ENCODE peak calls at places on chromosomes 16 and 17, in ten cellular contexts. One of them, this sample, is unnamed.

GRCh38 chr17:79761894-79762570 is 15.9 kb upstream of the CBX2 start:
- DNase-seq in kidney tubule cell: no peak
- DNase-seq in stromal cell of bone marrow: no peak
- DNase-seq in activated CD4-positive, CD25-positive, alpha-beta regulatory T cell: no peak
- DNase-seq in cerebellum: no peak
- DNase-seq in GM12891: no peak
- DNase-seq in COR-L47: no peak
- DNase-seq in A172: no peak
- DNase-seq in tibial artery: no peak
- DNase-seq in fibroblast of lung: no peak
- DNase-seq in this sample: no peak

GRCh38 chr17:40028595-40028994 is 13.4 kb downstream of the CSF3 start:
- DNase-seq in kidney tubule cell: no peak
- DNase-seq in stromal cell of bone marrow: no peak
- DNase-seq in activated CD4-positive, CD25-positive, alpha-beta regulatory T cell: no peak
- DNase-seq in cerebellum: no peak
- DNase-seq in GM12891: no peak
- DNase-seq in COR-L47: no peak
- DNase-seq in A172: no peak
- DNase-seq in tibial artery: no peak
- DNase-seq in fibroblast of lung: no peak
- DNase-seq in this sample: no peak

GRCh38 chr16:57622361-57623250 is 5.8 kb upstream of the ADGRG1 start:
- DNase-seq in kidney tubule cell: peak
- DNase-seq in stromal cell of bone marrow: no peak
- DNase-seq in activated CD4-positive, CD25-positive, alpha-beta regulatory T cell: no peak
- DNase-seq in cerebellum: no peak
- DNase-seq in GM12891: no peak
- DNase-seq in COR-L47: no peak
- DNase-seq in A172: no peak
- DNase-seq in tibial artery: no peak
- DNase-seq in fibroblast of lung: no peak
- DNase-seq in this sample: no peak

GRCh38 chr17:7217113-7217987 is 2.3 kb downstream of the DLG4 start:
- DNase-seq in kidney tubule cell: peak
- DNase-seq in stromal cell of bone marrow: peak
- DNase-seq in activated CD4-positive, CD25-positive, alpha-beta regulatory T cell: no peak
- DNase-seq in cerebellum: peak
- DNase-seq in GM12891: no peak
- DNase-seq in COR-L47: peak
- DNase-seq in A172: peak
- DNase-seq in tibial artery: no peak
- DNase-seq in fibroblast of lung: peak
- DNase-seq in this sample: peak

GRCh38 chr16:73063284-73063733 is 15.4 kb upstream of the ZFHX3 start:
- DNase-seq in kidney tubule cell: no peak
- DNase-seq in stromal cell of bone marrow: no peak
- DNase-seq in activated CD4-positive, CD25-positive, alpha-beta regulatory T cell: no peak
- DNase-seq in cerebellum: no peak
- DNase-seq in GM12891: no peak
- DNase-seq in COR-L47: no peak
- DNase-seq in A172: no peak
- DNase-seq in tibial artery: no peak
- DNase-seq in fibroblast of lung: peak
- DNase-seq in this sample: no peak

GRCh38 chr17:82866521-82867214 is 26.8 kb upstream of the ZNF750 start:
- DNase-seq in kidney tubule cell: peak
- DNase-seq in stromal cell of bone marrow: peak
- DNase-seq in activated CD4-positive, CD25-positive, alpha-beta regulatory T cell: no peak
- DNase-seq in cerebellum: no peak
- DNase-seq in GM12891: no peak
- DNase-seq in COR-L47: peak
- DNase-seq in A172: peak
- DNase-seq in tibial artery: no peak
- DNase-seq in fibroblast of lung: peak
- DNase-seq in this sample: no peak

GRCh38 chr17:58702045-58702476 is 9.7 kb downstream of the RAD51C start:
- DNase-seq in kidney tubule cell: no peak
- DNase-seq in stromal cell of bone marrow: no peak
- DNase-seq in activated CD4-positive, CD25-positive, alpha-beta regulatory T cell: no peak
- DNase-seq in cerebellum: no peak
- DNase-seq in GM12891: no peak
- DNase-seq in COR-L47: no peak
- DNase-seq in A172: no peak
- DNase-seq in tibial artery: no peak
- DNase-seq in fibroblast of lung: no peak
- DNase-seq in this sample: no peak

GRCh38 chr17:76005263-76006149 is 4.9 kb downstream of the CDK3 start:
- DNase-seq in kidney tubule cell: peak
- DNase-seq in stromal cell of bone marrow: peak
- DNase-seq in activated CD4-positive, CD25-positive, alpha-beta regulatory T cell: peak
- DNase-seq in cerebellum: peak
- DNase-seq in GM12891: peak
- DNase-seq in COR-L47: peak
- DNase-seq in A172: peak
- DNase-seq in tibial artery: peak
- DNase-seq in fibroblast of lung: peak
- DNase-seq in this sample: peak

GRCh38 chr16:80233097-80233835 is 307.5 kb upstream of the DYNLRB2 start:
- DNase-seq in kidney tubule cell: peak
- DNase-seq in stromal cell of bone marrow: no peak
- DNase-seq in activated CD4-positive, CD25-positive, alpha-beta regulatory T cell: no peak
- DNase-seq in cerebellum: no peak
- DNase-seq in GM12891: no peak
- DNase-seq in COR-L47: no peak
- DNase-seq in A172: peak
- DNase-seq in tibial artery: no peak
- DNase-seq in fibroblast of lung: peak
- DNase-seq in this sample: no peak

GRCh38 chr16:30662449-30662848 is 4.2 kb downstream of the FBRS start:
- DNase-seq in kidney tubule cell: no peak
- DNase-seq in stromal cell of bone marrow: no peak
- DNase-seq in activated CD4-positive, CD25-positive, alpha-beta regulatory T cell: no peak
- DNase-seq in cerebellum: no peak
- DNase-seq in GM12891: no peak
- DNase-seq in COR-L47: no peak
- DNase-seq in A172: no peak
- DNase-seq in tibial artery: no peak
- DNase-seq in fibroblast of lung: no peak
- DNase-seq in this sample: no peak

GRCh38 chr16:25403852-25404251 is 146.2 kb upstream of the ZKSCAN2 start:
- DNase-seq in kidney tubule cell: no peak
- DNase-seq in stromal cell of bone marrow: no peak
- DNase-seq in activated CD4-positive, CD25-positive, alpha-beta regulatory T cell: no peak
- DNase-seq in cerebellum: no peak
- DNase-seq in GM12891: no peak
- DNase-seq in COR-L47: no peak
- DNase-seq in A172: no peak
- DNase-seq in tibial artery: no peak
- DNase-seq in fibroblast of lung: no peak
- DNase-seq in this sample: no peak

GRCh38 chr16:88287219-88287618 is 95.5 kb upstream of the ZNF469 start:
- DNase-seq in kidney tubule cell: peak
- DNase-seq in stromal cell of bone marrow: no peak
- DNase-seq in activated CD4-positive, CD25-positive, alpha-beta regulatory T cell: no peak
- DNase-seq in cerebellum: no peak
- DNase-seq in GM12891: no peak
- DNase-seq in COR-L47: no peak
- DNase-seq in A172: peak
- DNase-seq in tibial artery: no peak
- DNase-seq in fibroblast of lung: peak
- DNase-seq in this sample: no peak

GRCh38 chr17:42016411-42016831 is 818 bp downstream of the DNAJC7 start:
- DNase-seq in kidney tubule cell: peak
- DNase-seq in stromal cell of bone marrow: no peak
- DNase-seq in activated CD4-positive, CD25-positive, alpha-beta regulatory T cell: no peak
- DNase-seq in cerebellum: no peak
- DNase-seq in GM12891: no peak
- DNase-seq in COR-L47: no peak
- DNase-seq in A172: no peak
- DNase-seq in tibial artery: no peak
- DNase-seq in fibroblast of lung: peak
- DNase-seq in this sample: no peak

GRCh38 chr16:56637814-56638750 is at the start of gene MT1A:
- DNase-seq in kidney tubule cell: peak
- DNase-seq in stromal cell of bone marrow: no peak
- DNase-seq in activated CD4-positive, CD25-positive, alpha-beta regulatory T cell: no peak
- DNase-seq in cerebellum: peak
- DNase-seq in GM12891: no peak
- DNase-seq in COR-L47: no peak
- DNase-seq in A172: no peak
- DNase-seq in tibial artery: peak
- DNase-seq in fibroblast of lung: peak
- DNase-seq in this sample: no peak

GRCh38 chr17:3026125-3026855 is 37.1 kb downstream of the OR1D5 start:
- DNase-seq in kidney tubule cell: no peak
- DNase-seq in stromal cell of bone marrow: no peak
- DNase-seq in activated CD4-positive, CD25-positive, alpha-beta regulatory T cell: no peak
- DNase-seq in cerebellum: no peak
- DNase-seq in GM12891: no peak
- DNase-seq in COR-L47: no peak
- DNase-seq in A172: no peak
- DNase-seq in tibial artery: peak
- DNase-seq in fibroblast of lung: no peak
- DNase-seq in this sample: no peak

GRCh38 chr17:57490890-57491289 is 234.6 kb downstream of the MSI2 start:
- DNase-seq in kidney tubule cell: no peak
- DNase-seq in stromal cell of bone marrow: no peak
- DNase-seq in activated CD4-positive, CD25-positive, alpha-beta regulatory T cell: no peak
- DNase-seq in cerebellum: peak
- DNase-seq in GM12891: no peak
- DNase-seq in COR-L47: no peak
- DNase-seq in A172: no peak
- DNase-seq in tibial artery: no peak
- DNase-seq in fibroblast of lung: no peak
- DNase-seq in this sample: no peak

GRCh38 chr17:40323731-40324650 is 15.0 kb downstream of the RARA start:
- DNase-seq in kidney tubule cell: no peak
- DNase-seq in stromal cell of bone marrow: peak
- DNase-seq in activated CD4-positive, CD25-positive, alpha-beta regulatory T cell: peak
- DNase-seq in cerebellum: no peak
- DNase-seq in GM12891: no peak
- DNase-seq in COR-L47: no peak
- DNase-seq in A172: peak
- DNase-seq in tibial artery: peak
- DNase-seq in fibroblast of lung: peak
- DNase-seq in this sample: peak

GRCh38 chr16:50744911-50745310 is 3.0 kb downstream of the CYLD start:
- DNase-seq in kidney tubule cell: peak
- DNase-seq in stromal cell of bone marrow: no peak
- DNase-seq in activated CD4-positive, CD25-positive, alpha-beta regulatory T cell: no peak
- DNase-seq in cerebellum: no peak
- DNase-seq in GM12891: no peak
- DNase-seq in COR-L47: no peak
- DNase-seq in A172: peak
- DNase-seq in tibial artery: no peak
- DNase-seq in fibroblast of lung: peak
- DNase-seq in this sample: no peak

GRCh38 chr16:49822649-49823370 is 33.1 kb downstream of the ZNF423 start:
- DNase-seq in kidney tubule cell: no peak
- DNase-seq in stromal cell of bone marrow: no peak
- DNase-seq in activated CD4-positive, CD25-positive, alpha-beta regulatory T cell: no peak
- DNase-seq in cerebellum: peak
- DNase-seq in GM12891: no peak
- DNase-seq in COR-L47: no peak
- DNase-seq in A172: no peak
- DNase-seq in tibial artery: no peak
- DNase-seq in fibroblast of lung: no peak
- DNase-seq in this sample: no peak

GRCh38 chr17:49269356-49269755 is 38.8 kb upstream of the PHOSPHO1 start:
- DNase-seq in kidney tubule cell: no peak
- DNase-seq in stromal cell of bone marrow: no peak
- DNase-seq in activated CD4-positive, CD25-positive, alpha-beta regulatory T cell: no peak
- DNase-seq in cerebellum: no peak
- DNase-seq in GM12891: no peak
- DNase-seq in COR-L47: no peak
- DNase-seq in A172: no peak
- DNase-seq in tibial artery: no peak
- DNase-seq in fibroblast of lung: no peak
- DNase-seq in this sample: no peak

GRCh38 chr17:61291457-61292311 is 108.0 kb upstream of the TBX2 start:
- DNase-seq in kidney tubule cell: no peak
- DNase-seq in stromal cell of bone marrow: no peak
- DNase-seq in activated CD4-positive, CD25-positive, alpha-beta regulatory T cell: no peak
- DNase-seq in cerebellum: no peak
- DNase-seq in GM12891: no peak
- DNase-seq in COR-L47: no peak
- DNase-seq in A172: no peak
- DNase-seq in tibial artery: no peak
- DNase-seq in fibroblast of lung: peak
- DNase-seq in this sample: no peak